ENCODE peak calls at places on chromosomes 3 and 15, in eight cellular contexts. I is HCT116, R is transverse colon, N is stomach, X is HepG2, Q is SK-N-SH, O is prostate gland, J is suprapubic skin. F is an unnamed sample.

GRCh38 chr15:83064859-83065258 is 2.2 kb downstream of the BTBD1 start:
- DNase-seq in N (no peak), O (no peak), J (no peak), X (no peak), R (no peak), I (no peak), Q (no peak), F (no peak)

GRCh38 chr15:99635794-99636193 is 70.0 kb downstream of the MEF2A start:
- DNase-seq in N (no peak), I (no peak), Q (no peak), X (no peak), R (no peak), J (no peak), O (no peak), F (no peak)

GRCh38 chr3:49032646-49033304 is 3.6 kb upstream of the IMPDH2 start:
- DNase-seq in O (no peak), X (no peak), I (no peak), N (no peak), J (no peak), R (no peak), Q (no peak), F (no peak)

GRCh38 chr3:123119802-123120201 is 53.0 kb downstream of the PDIA5 start:
- DNase-seq in N (no peak), J (no peak), I (no peak), R (no peak), O (no peak), X (no peak), Q (no peak), F (no peak)

GRCh38 chr3:149702691-149703426 is 45.0 kb upstream of the WWTR1 start:
- DNase-seq in O (no peak), R (no peak), Q (no peak), X (no peak), J (no peak), N (no peak), I (no peak), F (no peak)

GRCh38 chr3:169215461-169215860 is 448.1 kb downstream of the MECOM start:
- DNase-seq in X (no peak), O (no peak), I (no peak), R (no peak), N (no peak), Q (no peak), J (no peak), F (no peak)

GRCh38 chr15:100468265-100468664 is 60.5 kb downstream of the CERS3 start:
- DNase-seq in R (no peak), X (no peak), N (no peak), I (no peak), O (no peak), J (no peak), Q (no peak), F (no peak)

GRCh38 chr3:184812845-184813157 is 835 bp downstream of the VPS8 start:
- DNase-seq in Q (no peak), O (no peak), J (no peak), I (no peak), X (no peak), N (no peak), R (no peak), F (no peak)

GRCh38 chr3:189457201-189457607 is 174.0 kb upstream of the TP63 start:
- DNase-seq in J (no peak), X (no peak), N (no peak), R (no peak), Q (no peak), I (no peak), O (no peak), F (no peak)

GRCh38 chr3:73144276-73144675 is 82.8 kb downstream of the EBLN2 start:
- DNase-seq in R (no peak), O (no peak), X (no peak), N (no peak), J (no peak), I (no peak), Q (no peak), F (no peak)

GRCh38 chr3:46811615-46812236 is 51.5 kb downstream of the MYL3 start:
- DNase-seq in Q (peak; percentile 37), I (no peak), R (no peak), N (no peak), X (no peak), J (no peak), O (no peak), F (no peak)

GRCh38 chr15:26842391-26842790 is 24.5 kb upstream of the GABRA5 start:
- DNase-seq in X (no peak), I (no peak), O (no peak), N (no peak), J (no peak), R (no peak), Q (no peak), F (no peak)

GRCh38 chr3:69095636-69096035 is 10.9 kb downstream of the ARL6IP5 start:
- DNase-seq in N (no peak), Q (no peak), J (no peak), R (no peak), X (no peak), O (no peak), I (no peak), F (no peak)
- H3K27ac ChIP-seq in N (peak overlapping the region; percentile 96), Q (no peak overlapping the region), J (peak overlapping the region; percentile 77), R (peak overlapping the region; percentile 30), X (no peak overlapping the region), O (peak overlapping the region; percentile 64), I (no peak overlapping the region), F (peak overlapping the region; percentile 22)

GRCh38 chr15:25185791-25186190 is 231.0 kb downstream of the SNRPN start:
- DNase-seq in X (no peak), R (no peak), O (no peak), I (no peak), N (no peak), Q (no peak), J (peak; percentile 67), F (no peak)
- H3K9me3 ChIP-seq in X (peaks cover 99% of the 10 kb centered on the region), R (peaks cover 10% of the 10 kb centered on the region), O (no peaks in the 10 kb centered on the region), I (no peaks in the 10 kb centered on the region), N (peaks cover 86% of the 10 kb centered on the region), Q (no peaks in the 10 kb centered on the region), J (peaks cover 31% of the 10 kb centered on the region), F (peaks cover 5% of the 10 kb centered on the region)

GRCh38 chr3:10224794-10225660 is 23.2 kb upstream of the TATDN2 start:
- DNase-seq in R (peak; percentile 85), X (peak; percentile 99), I (peak; percentile 71), N (peak; percentile 83), Q (peak; percentile 86), O (peak; percentile 70), J (peak; percentile 84), F (no peak)
- TF ChIP-seq POLR2AphosphoS5 in R (peak; percentile 83), X (no peak), I (peak; percentile 69), N (peak; percentile 80), Q (peak; percentile 27), O (peak; percentile 92), J (peak; percentile 43), F (no peak)

GRCh38 chr3:125594581-125595011 is 701 bp downstream of the OSBPL11 start:
- DNase-seq in Q (peak; percentile 32), R (peak; percentile 38), O (peak; percentile 10), N (no peak), X (no peak), J (no peak), I (no peak), F (no peak)

GRCh38 chr3:125591116-125591755 is 4.1 kb downstream of the OSBPL11 start:
- DNase-seq in R (no peak), I (no peak), X (no peak), O (no peak), J (no peak), Q (peak; percentile 23), N (no peak), F (no peak)

GRCh38 chr3:125589743-125590142 is 5.6 kb downstream of the OSBPL11 start:
- DNase-seq in R (no peak), N (no peak), X (no peak), I (no peak), Q (no peak), O (no peak), J (no peak), F (no peak)

GRCh38 chr3:125593991-125594574 is 1.2 kb downstream of the OSBPL11 start:
- DNase-seq in N (no peak), O (no peak), R (no peak), J (no peak), Q (no peak), X (no peak), I (no peak), F (no peak)
- H3K27ac ChIP-seq in N (peak overlapping the region; percentile 97), O (peak overlapping the region; percentile 93), R (peak overlapping the region; percentile 96), J (peak overlapping the region; percentile 95), Q (peak overlapping the region; percentile 89), X (peak overlapping the region; percentile 97), I (peak overlapping the region; percentile 85), F (peak overlapping the region; percentile 89)

GRCh38 chr15:56227780-56228179 is 15.9 kb downstream of the RFX7 start:
- DNase-seq in Q (no peak), R (no peak), I (no peak), J (no peak), O (no peak), X (no peak), N (no peak), F (no peak)
- H3K9me3 ChIP-seq in Q (peaks cover 11% of the 10 kb centered on the region), R (peaks cover 21% of the 10 kb centered on the region), I (peaks cover 9% of the 10 kb centered on the region), J (peaks cover 5% of the 10 kb centered on the region), O (no peaks in the 10 kb centered on the region), X (peaks cover 28% of the 10 kb centered on the region), N (peaks cover 21% of the 10 kb centered on the region), F (peaks cover 6% of the 10 kb centered on the region)

GRCh38 chr3:50323614-50324199 is 1.2 kb upstream of the HYAL2 start:
- DNase-seq in X (no peak), J (no peak), R (no peak), I (no peak), Q (no peak), N (no peak), O (no peak), F (no peak)
- TF ChIP-seq POLR2AphosphoS5 in X (no peak), J (no peak), R (peak; percentile 45), I (no peak), Q (peak; percentile 21), N (peak; percentile 54), O (no peak), F (no peak)

GRCh38 chr15:74869726-74870407 is 3.3 kb downstream of the SCAMP2 start:
- DNase-seq in Q (peak; percentile 60), R (peak; percentile 81), O (no peak), X (no peak), N (peak; percentile 62), I (no peak), J (no peak), F (no peak)
- H3K27ac ChIP-seq in Q (no peak overlapping the region), R (peak overlapping the region; percentile 91), O (peak overlapping the region; percentile 9), X (no peak overlapping the region), N (peak overlapping the region; percentile 95), I (no peak overlapping the region), J (peak overlapping the region; percentile 72), F (peak overlapping the region; percentile 15)

DNA sequence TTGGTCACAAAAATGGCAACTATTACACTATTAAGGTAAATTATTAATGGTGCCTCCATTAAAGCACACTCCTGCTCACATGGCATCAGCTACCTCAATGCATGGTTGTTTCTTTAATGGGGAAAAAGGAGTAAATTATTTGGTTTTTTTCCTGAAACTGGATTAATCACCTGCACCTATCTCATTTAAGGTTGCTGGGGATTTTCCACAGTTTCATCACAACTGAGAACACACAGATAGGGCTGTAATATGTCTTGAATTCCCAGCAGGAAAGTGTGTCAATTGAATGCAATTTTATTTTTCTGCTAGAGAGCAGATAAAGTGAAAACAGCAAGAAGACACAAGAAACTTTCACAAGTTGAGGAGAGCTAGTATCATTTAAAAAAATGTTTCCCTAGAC is 36.4 kb downstream of the RFTN1 start:
- DNase-seq in O (no peak), N (no peak), R (no peak), Q (no peak), I (no peak), J (no peak), X (no peak), F (no peak)
- H3K9me3 ChIP-seq in O (no peaks in the 10 kb centered on the region), N (no peaks in the 10 kb centered on the region), R (no peaks in the 10 kb centered on the region), Q (no peaks in the 10 kb centered on the region), I (no peaks in the 10 kb centered on the region), J (no peaks in the 10 kb centered on the region), X (no peaks in the 10 kb centered on the region), F (no peaks in the 10 kb centered on the region)